ENCODE peak calls at places on chromosomes 4 and X, in seven cellular contexts. One of them, this sample, is unnamed.

GRCh38 chr4:45345551-45345950 is 619.2 kb upstream of the GNPDA2 start:
- DNase-seq in upper lobe of right lung: no peak
- DNase-seq in CD4-positive, CD25-positive, alpha-beta regulatory T cell: no peak
- DNase-seq in CD8-positive, alpha-beta memory T cell: no peak
- DNase-seq in thyroid gland: no peak
- DNase-seq in breast epithelium: no peak
- DNase-seq in prostate gland: no peak
- DNase-seq in this sample: no peak

GRCh38 chr4:17884063-17884462 is 73.3 kb downstream of the NCAPG start:
- DNase-seq in upper lobe of right lung: no peak
- DNase-seq in CD4-positive, CD25-positive, alpha-beta regulatory T cell: no peak
- DNase-seq in CD8-positive, alpha-beta memory T cell: no peak
- DNase-seq in thyroid gland: no peak
- DNase-seq in breast epithelium: no peak
- DNase-seq in prostate gland: no peak
- DNase-seq in this sample: no peak

GRCh38 chrX:78650906-78651437 is 8.2 kb downstream of the RTL3 start:
- DNase-seq in upper lobe of right lung: no peak
- DNase-seq in CD4-positive, CD25-positive, alpha-beta regulatory T cell: peak; percentile 30
- DNase-seq in CD8-positive, alpha-beta memory T cell: no peak
- DNase-seq in thyroid gland: no peak
- DNase-seq in breast epithelium: no peak
- DNase-seq in prostate gland: no peak
- DNase-seq in this sample: no peak

GRCh38 chrX:154890990-154891639 is 5.0 kb downstream of the F8A1 start:
- DNase-seq in upper lobe of right lung: no peak
- DNase-seq in CD4-positive, CD25-positive, alpha-beta regulatory T cell: no peak
- DNase-seq in CD8-positive, alpha-beta memory T cell: no peak
- DNase-seq in thyroid gland: no peak
- DNase-seq in breast epithelium: no peak
- DNase-seq in prostate gland: no peak
- DNase-seq in this sample: no peak

GRCh38 chrX:135890087-135890585 is 3.1 kb downstream of the CT45A10 start:
- DNase-seq in upper lobe of right lung: peak; percentile 16
- DNase-seq in CD4-positive, CD25-positive, alpha-beta regulatory T cell: no peak
- DNase-seq in CD8-positive, alpha-beta memory T cell: no peak
- DNase-seq in thyroid gland: no peak
- DNase-seq in breast epithelium: no peak
- DNase-seq in prostate gland: no peak
- DNase-seq in this sample: no peak

GRCh38 chr4:26525136-26525535 is 34.9 kb upstream of the CCKAR start:
- DNase-seq in upper lobe of right lung: no peak
- DNase-seq in CD4-positive, CD25-positive, alpha-beta regulatory T cell: no peak
- DNase-seq in CD8-positive, alpha-beta memory T cell: no peak
- DNase-seq in thyroid gland: no peak
- DNase-seq in breast epithelium: no peak
- DNase-seq in prostate gland: no peak
- DNase-seq in this sample: no peak

GRCh38 chrX:15761564-15762191 is 23.6 kb downstream of the CA5B start:
- DNase-seq in upper lobe of right lung: no peak
- DNase-seq in CD4-positive, CD25-positive, alpha-beta regulatory T cell: peak; percentile 67
- DNase-seq in CD8-positive, alpha-beta memory T cell: no peak
- DNase-seq in thyroid gland: no peak
- DNase-seq in breast epithelium: no peak
- DNase-seq in prostate gland: no peak
- DNase-seq in this sample: peak; percentile 26

GRCh38 chrX:38519651-38520050 is 41.7 kb upstream of the TSPAN7 start:
- DNase-seq in upper lobe of right lung: no peak
- DNase-seq in CD4-positive, CD25-positive, alpha-beta regulatory T cell: no peak
- DNase-seq in CD8-positive, alpha-beta memory T cell: no peak
- DNase-seq in thyroid gland: no peak
- DNase-seq in breast epithelium: no peak
- DNase-seq in prostate gland: no peak
- DNase-seq in this sample: no peak

GRCh38 chr4:168928346-168928745 is 81.7 kb downstream of the CBR4 start:
- DNase-seq in upper lobe of right lung: no peak
- DNase-seq in CD4-positive, CD25-positive, alpha-beta regulatory T cell: no peak
- DNase-seq in CD8-positive, alpha-beta memory T cell: no peak
- DNase-seq in thyroid gland: no peak
- DNase-seq in breast epithelium: no peak
- DNase-seq in prostate gland: no peak
- DNase-seq in this sample: no peak

GRCh38 chr4:39620551-39620950 is 18.1 kb downstream of the SMIM14 start:
- DNase-seq in upper lobe of right lung: no peak
- DNase-seq in CD4-positive, CD25-positive, alpha-beta regulatory T cell: no peak
- DNase-seq in CD8-positive, alpha-beta memory T cell: no peak
- DNase-seq in thyroid gland: no peak
- DNase-seq in breast epithelium: no peak
- DNase-seq in prostate gland: no peak
- DNase-seq in this sample: no peak

GRCh38 chr4:180909279-180909678 is 1333.9 kb upstream of the TENM3 start:
- DNase-seq in upper lobe of right lung: no peak
- DNase-seq in CD4-positive, CD25-positive, alpha-beta regulatory T cell: no peak
- DNase-seq in CD8-positive, alpha-beta memory T cell: no peak
- DNase-seq in thyroid gland: no peak
- DNase-seq in breast epithelium: no peak
- DNase-seq in prostate gland: no peak
- DNase-seq in this sample: no peak

GRCh38 chr4:48315728-48316630 is 25.4 kb upstream of the SLAIN2 start:
- DNase-seq in upper lobe of right lung: no peak
- DNase-seq in CD4-positive, CD25-positive, alpha-beta regulatory T cell: peak; percentile 59
- DNase-seq in CD8-positive, alpha-beta memory T cell: no peak
- DNase-seq in thyroid gland: no peak
- DNase-seq in breast epithelium: no peak
- DNase-seq in prostate gland: peak; percentile 17
- DNase-seq in this sample: peak; percentile 46

GRCh38 chr4:123315617-123316016 is 81.0 kb upstream of the SPRY1 start:
- DNase-seq in upper lobe of right lung: no peak
- DNase-seq in CD4-positive, CD25-positive, alpha-beta regulatory T cell: no peak
- DNase-seq in CD8-positive, alpha-beta memory T cell: no peak
- DNase-seq in thyroid gland: no peak
- DNase-seq in breast epithelium: no peak
- DNase-seq in prostate gland: no peak
- DNase-seq in this sample: no peak

GRCh38 chr4:8037150-8037769 is 97.6 kb upstream of the AFAP1 start:
- DNase-seq in upper lobe of right lung: no peak
- DNase-seq in CD4-positive, CD25-positive, alpha-beta regulatory T cell: no peak
- DNase-seq in CD8-positive, alpha-beta memory T cell: no peak
- DNase-seq in thyroid gland: no peak
- DNase-seq in breast epithelium: no peak
- DNase-seq in prostate gland: no peak
- DNase-seq in this sample: no peak

GRCh38 chr4:8038083-8038482 is 98.4 kb upstream of the AFAP1 start:
- DNase-seq in upper lobe of right lung: no peak
- DNase-seq in CD4-positive, CD25-positive, alpha-beta regulatory T cell: no peak
- DNase-seq in CD8-positive, alpha-beta memory T cell: no peak
- DNase-seq in thyroid gland: no peak
- DNase-seq in breast epithelium: no peak
- DNase-seq in prostate gland: no peak
- DNase-seq in this sample: no peak

GRCh38 chr4:8040607-8041006 is 100.9 kb upstream of the AFAP1 start:
- DNase-seq in upper lobe of right lung: no peak
- DNase-seq in CD4-positive, CD25-positive, alpha-beta regulatory T cell: no peak
- DNase-seq in CD8-positive, alpha-beta memory T cell: no peak
- DNase-seq in thyroid gland: no peak
- DNase-seq in breast epithelium: no peak
- DNase-seq in prostate gland: no peak
- DNase-seq in this sample: no peak

GRCh38 chr4:8038702-8039251 is 99.1 kb upstream of the AFAP1 start:
- DNase-seq in upper lobe of right lung: no peak
- DNase-seq in CD4-positive, CD25-positive, alpha-beta regulatory T cell: no peak
- DNase-seq in CD8-positive, alpha-beta memory T cell: no peak
- DNase-seq in thyroid gland: no peak
- DNase-seq in breast epithelium: no peak
- DNase-seq in prostate gland: no peak
- DNase-seq in this sample: no peak

GRCh38 chr4:8039290-8039689 is 99.6 kb upstream of the AFAP1 start:
- DNase-seq in upper lobe of right lung: no peak
- DNase-seq in CD4-positive, CD25-positive, alpha-beta regulatory T cell: no peak
- DNase-seq in CD8-positive, alpha-beta memory T cell: no peak
- DNase-seq in thyroid gland: peak; percentile 70
- DNase-seq in breast epithelium: no peak
- DNase-seq in prostate gland: no peak
- DNase-seq in this sample: no peak
- H3K4me1 ChIP-seq in upper lobe of right lung: no peaks in the 10 kb centered on the region
- H3K4me1 ChIP-seq in CD4-positive, CD25-positive, alpha-beta regulatory T cell: no peaks in the 10 kb centered on the region
- H3K4me1 ChIP-seq in CD8-positive, alpha-beta memory T cell: peaks cover 11% of the 10 kb centered on the region
- H3K4me1 ChIP-seq in thyroid gland: peaks cover 13% of the 10 kb centered on the region
- H3K4me1 ChIP-seq in breast epithelium: no peaks in the 10 kb centered on the region
- H3K4me1 ChIP-seq in prostate gland: no peaks in the 10 kb centered on the region
- H3K4me1 ChIP-seq in this sample: no peaks in the 10 kb centered on the region

GRCh38 chr4:1723131-1723801 is 1.9 kb downstream of the TACC3 start:
- DNase-seq in upper lobe of right lung: no peak
- DNase-seq in CD4-positive, CD25-positive, alpha-beta regulatory T cell: peak; percentile 87
- DNase-seq in CD8-positive, alpha-beta memory T cell: no peak
- DNase-seq in thyroid gland: no peak
- DNase-seq in breast epithelium: no peak
- DNase-seq in prostate gland: no peak
- DNase-seq in this sample: no peak
- H3K4me1 ChIP-seq in upper lobe of right lung: peaks cover 38% of the 10 kb centered on the region
- H3K4me1 ChIP-seq in CD4-positive, CD25-positive, alpha-beta regulatory T cell: peaks cover 77% of the 10 kb centered on the region
- H3K4me1 ChIP-seq in CD8-positive, alpha-beta memory T cell: peaks cover 65% of the 10 kb centered on the region
- H3K4me1 ChIP-seq in thyroid gland: peaks cover 13% of the 10 kb centered on the region
- H3K4me1 ChIP-seq in breast epithelium: peaks cover 15% of the 10 kb centered on the region
- H3K4me1 ChIP-seq in prostate gland: peaks cover 21% of the 10 kb centered on the region
- H3K4me1 ChIP-seq in this sample: peaks cover 20% of the 10 kb centered on the region

GRCh38 chr4:85250852-85251251 is 224.1 kb upstream of the ARHGAP24 start:
- DNase-seq in upper lobe of right lung: no peak
- DNase-seq in CD4-positive, CD25-positive, alpha-beta regulatory T cell: no peak
- DNase-seq in CD8-positive, alpha-beta memory T cell: no peak
- DNase-seq in thyroid gland: no peak
- DNase-seq in breast epithelium: no peak
- DNase-seq in prostate gland: no peak
- DNase-seq in this sample: no peak
- H3K4me1 ChIP-seq in upper lobe of right lung: no peaks in the 10 kb centered on the region
- H3K4me1 ChIP-seq in CD4-positive, CD25-positive, alpha-beta regulatory T cell: no peaks in the 10 kb centered on the region
- H3K4me1 ChIP-seq in CD8-positive, alpha-beta memory T cell: no peaks in the 10 kb centered on the region
- H3K4me1 ChIP-seq in thyroid gland: no peaks in the 10 kb centered on the region
- H3K4me1 ChIP-seq in breast epithelium: no peaks in the 10 kb centered on the region
- H3K4me1 ChIP-seq in prostate gland: no peaks in the 10 kb centered on the region
- H3K4me1 ChIP-seq in this sample: no peaks in the 10 kb centered on the region

GRCh38 chrX:12886545-12886944 is 19.7 kb downstream of the TLR7 start:
- DNase-seq in upper lobe of right lung: no peak
- DNase-seq in CD4-positive, CD25-positive, alpha-beta regulatory T cell: no peak
- DNase-seq in CD8-positive, alpha-beta memory T cell: no peak
- DNase-seq in thyroid gland: no peak
- DNase-seq in breast epithelium: no peak
- DNase-seq in prostate gland: no peak
- DNase-seq in this sample: no peak
- H3K4me1 ChIP-seq in upper lobe of right lung: no peaks in the 10 kb centered on the region
- H3K4me1 ChIP-seq in CD4-positive, CD25-positive, alpha-beta regulatory T cell: no peaks in the 10 kb centered on the region
- H3K4me1 ChIP-seq in CD8-positive, alpha-beta memory T cell: no peaks in the 10 kb centered on the region
- H3K4me1 ChIP-seq in thyroid gland: no peaks in the 10 kb centered on the region
- H3K4me1 ChIP-seq in breast epithelium: no peaks in the 10 kb centered on the region
- H3K4me1 ChIP-seq in prostate gland: no peaks in the 10 kb centered on the region
- H3K4me1 ChIP-seq in this sample: no peaks in the 10 kb centered on the region